ENCODE peak calls at places on chromosomes 1 and 21, in nine cellular contexts. A is adrenal gland, X is heart left ventricle, Q is pancreas, B is neural crest cell, M is WTC11, E is progenitor cell of endocrine pancreas, U is AG09319, Z is bronchial epithelial cell. P is an unnamed sample.

GRCh38 chr21:16082038-16082816 is 352.4 kb downstream of the USP25 start:
- DNase-seq in M (no peak), X (no peak), U (no peak), B (no peak), E (no peak), Q (no peak), Z (peak; percentile 46), A (no peak), P (no peak)

GRCh38 chr1:153490272-153491051 is 30.0 kb upstream of the S100A7 start:
- DNase-seq in X (peak; percentile 69), Q (peak; percentile 37), U (peak; percentile 76), E (no peak), B (no peak), A (peak; percentile 96), M (no peak), Z (peak; percentile 98), P (no peak)

GRCh38 chr21:42618713-42619112 is 34.7 kb upstream of the PDE9A start:
- DNase-seq in X (no peak), M (no peak), U (no peak), E (no peak), A (no peak), Z (no peak), Q (no peak), B (no peak), P (no peak)

GRCh38 chr1:156080598-156081173 is 1.6 kb downstream of the MEX3A start:
- DNase-seq in B (no peak), U (no peak), Q (no peak), A (no peak), X (no peak), M (no peak), E (no peak), Z (no peak), P (no peak)

GRCh38 chr1:173476664-173477285 is 360 bp upstream of the PRDX6 start:
- DNase-seq in M (peak; percentile 87), E (peak; percentile 74), X (peak; percentile 92), B (peak; percentile 71), A (peak; percentile 97), Q (peak; percentile 90), U (peak; percentile 57), Z (peak; percentile 65), P (peak; percentile 94)

GRCh38 chr1:14593279-14593678 is 5.2 kb upstream of the KAZN start:
- DNase-seq in Q (no peak), E (no peak), X (no peak), A (no peak), U (no peak), Z (no peak), M (no peak), B (no peak), P (no peak)

GRCh38 chr1:64437453-64437852 is 32.5 kb upstream of the CACHD1 start:
- DNase-seq in B (no peak), M (no peak), U (no peak), E (no peak), A (no peak), Q (no peak), Z (no peak), X (no peak), P (no peak)

GRCh38 chr1:153849487-153850185 is 73.1 kb downstream of the GATAD2B start:
- DNase-seq in X (no peak), Q (no peak), M (no peak), U (no peak), A (no peak), E (no peak), Z (no peak), B (no peak), P (no peak)

GRCh38 chr21:34704119-34704518 is 35.3 kb downstream of the CLIC6 start:
- DNase-seq in E (no peak), A (no peak), U (peak; percentile 58), B (no peak), M (no peak), Z (no peak), X (no peak), Q (no peak), P (no peak)

GRCh38 chr1:52523376-52523775 is 29.5 kb downstream of the TUT4 start:
- DNase-seq in X (no peak), A (no peak), E (no peak), B (no peak), Q (no peak), U (no peak), Z (no peak), M (no peak), P (no peak)

GRCh38 chr1:22317231-22317919 is 134.3 kb upstream of the ZBTB40 start:
- DNase-seq in E (peak; percentile 35), B (peak; percentile 51), U (no peak), X (no peak), M (peak; percentile 76), A (no peak), Q (no peak), Z (no peak), P (peak; percentile 49)

GRCh38 chr1:89692601-89693503 is 59.9 kb downstream of the LRRC8C start:
- DNase-seq in X (peak; percentile 67), Z (peak; percentile 13), M (no peak), Q (no peak), A (no peak), U (no peak), B (no peak), E (no peak), P (no peak)

GRCh38 chr1:54995013-54995760 is 3.5 kb upstream of the BSND start:
- DNase-seq in X (no peak), Q (no peak), A (no peak), M (no peak), U (no peak), B (no peak), E (no peak), Z (no peak), P (no peak)

GRCh38 chr1:152884085-152884484 is 6.0 kb downstream of the SMCP start:
- DNase-seq in B (no peak), Q (no peak), U (no peak), E (no peak), Z (peak; percentile 57), A (no peak), M (no peak), X (no peak), P (no peak)

GRCh38 chr1:18927082-18927653 is 24.8 kb upstream of the ALDH4A1 start:
- DNase-seq in U (no peak), B (no peak), Z (peak; percentile 74), X (no peak), M (no peak), E (no peak), A (no peak), Q (no peak), P (no peak)

GRCh38 chr1:209455133-209455532 is 128.4 kb upstream of the CAMK1G start:
- DNase-seq in A (no peak), U (no peak), B (no peak), Q (no peak), Z (peak; percentile 45), X (no peak), E (no peak), M (no peak), P (no peak)

GRCh38 chr1:180791806-180792205 is 120.9 kb upstream of the KIAA1614 start:
- DNase-seq in E (no peak), A (no peak), Z (peak; percentile 67), M (no peak), Q (no peak), U (no peak), X (no peak), B (no peak), P (no peak)

GRCh38 chr1:177620636-177621190 is 349.1 kb downstream of the SEC16B start:
- DNase-seq in Z (peak; percentile 60), E (no peak), U (no peak), Q (no peak), X (no peak), A (no peak), M (no peak), B (no peak), P (no peak)

GRCh38 chr1:177611402-177611801 is 358.5 kb downstream of the SEC16B start:
- DNase-seq in E (no peak), X (no peak), A (no peak), Q (no peak), B (no peak), Z (peak; percentile 30), M (no peak), U (no peak), P (no peak)

GRCh38 chr1:177609953-177610352 is 359.9 kb downstream of the SEC16B start:
- DNase-seq in B (no peak), U (no peak), A (no peak), M (no peak), Z (no peak), E (no peak), Q (no peak), X (no peak), P (no peak)

GRCh38 chr1:177615251-177615650 is 354.6 kb downstream of the SEC16B start:
- DNase-seq in E (no peak), X (no peak), Q (no peak), U (no peak), A (no peak), B (no peak), Z (peak; percentile 75), M (no peak), P (no peak)
- TF ChIP-seq CTCF in E (no peak), X (no peak), Q (no peak), U (no peak), A (no peak), B (no peak), Z (no peak), M (no peak), P (no peak)

GRCh38 chr1:199956005-199956404 is 71.5 kb upstream of the NR5A2 start:
- DNase-seq in M (no peak), U (no peak), B (no peak), Z (no peak), E (no peak), Q (no peak), X (no peak), A (no peak), P (no peak)
- TF ChIP-seq CTCF in M (no peak), U (no peak), B (no peak), Z (no peak), E (no peak), Q (no peak), X (no peak), A (no peak), P (no peak)

DNA sequence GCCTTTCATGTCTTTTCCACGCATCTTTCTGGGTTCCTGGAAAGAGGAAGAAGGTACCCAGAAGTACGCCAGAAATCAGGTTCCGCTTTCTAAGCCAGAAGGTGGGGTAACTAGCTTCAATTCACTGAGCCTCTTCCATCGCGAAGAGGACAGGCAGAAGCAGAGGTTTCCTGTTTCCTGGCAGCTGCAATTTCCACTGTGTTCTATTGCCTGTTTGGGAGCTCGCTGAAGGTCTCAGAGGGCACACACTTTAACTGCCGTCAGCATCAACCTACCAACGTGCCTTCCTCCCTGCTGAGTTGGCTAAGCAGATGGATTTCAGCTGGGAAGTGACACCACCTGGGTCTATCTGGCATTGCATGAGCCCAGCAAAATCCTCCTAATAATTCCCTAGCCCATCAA is 10.0 kb downstream of the NCF2 start:
- DNase-seq in Z (peak; percentile 39), U (no peak), E (no peak), B (no peak), A (peak; percentile 73), X (no peak), Q (no peak), M (no peak), P (no peak)
- TF ChIP-seq CTCF in Z (peak; percentile 32), U (peak; percentile 13), E (peak; percentile 29), B (peak; percentile 35), A (no peak), X (no peak), Q (no peak), M (no peak), P (peak; percentile 40)

DNA sequence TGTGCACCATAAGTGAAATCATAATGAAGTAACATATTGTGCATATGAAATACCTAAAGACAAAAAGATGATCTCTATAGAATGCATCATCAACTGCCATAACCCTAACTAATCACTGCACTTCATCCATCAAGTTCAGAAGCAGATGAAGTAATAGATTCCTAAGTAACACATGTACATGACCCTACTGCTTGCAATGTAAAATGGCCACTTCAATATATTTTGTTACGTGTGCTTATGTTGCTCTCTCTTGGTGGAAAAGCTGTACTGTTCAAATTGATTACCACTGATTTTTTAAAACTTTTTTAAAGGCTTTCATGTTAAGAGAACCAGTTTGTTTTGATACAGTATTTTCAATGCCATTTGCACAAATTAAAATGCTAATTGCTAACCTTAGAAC is 141.8 kb downstream of the TTLL7 start:
- DNase-seq in U (peak; percentile 10), B (no peak), Z (peak; percentile 25), Q (no peak), X (no peak), E (no peak), A (no peak), M (no peak), P (no peak)
- TF ChIP-seq CTCF in U (peak; percentile 47), B (peak; percentile 77), Z (no peak), Q (peak; percentile 19), X (no peak), E (peak; percentile 69), A (peak; percentile 29), M (no peak), P (peak; percentile 59)